ENCODE peak calls at places on chromosomes 16 and 17, in four cellular contexts. One of them, this sample, is unnamed.

GRCh38 chr17:48451489-48451888 is 21.5 kb upstream of the SKAP1 start:
- DNase-seq in LNCaP clone FGC: no peak
- DNase-seq in breast epithelium: no peak
- DNase-seq in MM.1S: peak; percentile 89
- DNase-seq in this sample: peak; percentile 38

GRCh38 chr16:24146523-24146922 is 109.6 kb upstream of the CACNG3 start:
- DNase-seq in breast epithelium: no peak
- DNase-seq in LNCaP clone FGC: no peak
- DNase-seq in MM.1S: no peak
- DNase-seq in this sample: no peak

GRCh38 chr16:85448557-85449194 is 164.4 kb upstream of the GSE1 start:
- DNase-seq in MM.1S: peak; percentile 74
- DNase-seq in LNCaP clone FGC: no peak
- DNase-seq in breast epithelium: peak; percentile 78
- DNase-seq in this sample: peak; percentile 29

GRCh38 chr17:59427425-59427921 is 96.0 kb downstream of the YPEL2 start:
- DNase-seq in MM.1S: no peak
- DNase-seq in breast epithelium: no peak
- DNase-seq in LNCaP clone FGC: no peak
- DNase-seq in this sample: peak; percentile 54

GRCh38 chr16:641326-642188 is at the start of gene MCRIP2:
- DNase-seq in LNCaP clone FGC: no peak
- DNase-seq in MM.1S: peak; percentile 91
- DNase-seq in breast epithelium: no peak
- DNase-seq in this sample: peak; percentile 90

GRCh38 chr17:66682293-66682692 is 152.6 kb upstream of the CACNG5 start:
- DNase-seq in MM.1S: no peak
- DNase-seq in breast epithelium: no peak
- DNase-seq in LNCaP clone FGC: no peak
- DNase-seq in this sample: no peak

GRCh38 chr17:66829883-66830282 is 5.0 kb upstream of the CACNG5 start:
- DNase-seq in MM.1S: no peak
- DNase-seq in LNCaP clone FGC: no peak
- DNase-seq in breast epithelium: no peak
- DNase-seq in this sample: no peak

GRCh38 chr16:27775254-27775653 is 225.3 kb downstream of the KATNIP start:
- DNase-seq in breast epithelium: no peak
- DNase-seq in MM.1S: no peak
- DNase-seq in LNCaP clone FGC: no peak
- DNase-seq in this sample: no peak

GRCh38 chr16:752008-752315 is 8.6 kb upstream of the MSLN start:
- DNase-seq in MM.1S: no peak
- DNase-seq in breast epithelium: no peak
- DNase-seq in LNCaP clone FGC: no peak
- DNase-seq in this sample: no peak

GRCh38 chr17:39677581-39678339 is 9.5 kb downstream of the PNMT start:
- DNase-seq in breast epithelium: no peak
- DNase-seq in LNCaP clone FGC: no peak
- DNase-seq in MM.1S: no peak
- DNase-seq in this sample: no peak

GRCh38 chr16:51327001-51327400 is 175.9 kb upstream of the SALL1 start:
- DNase-seq in breast epithelium: no peak
- DNase-seq in MM.1S: no peak
- DNase-seq in LNCaP clone FGC: no peak
- DNase-seq in this sample: no peak

GRCh38 chr17:35095741-35096140 is 23.9 kb downstream of the RAD51D start:
- DNase-seq in LNCaP clone FGC: no peak
- DNase-seq in breast epithelium: no peak
- DNase-seq in MM.1S: no peak
- DNase-seq in this sample: no peak

GRCh38 chr16:9826630-9827029 is 355.6 kb downstream of the GRIN2A start:
- DNase-seq in LNCaP clone FGC: no peak
- DNase-seq in breast epithelium: no peak
- DNase-seq in MM.1S: no peak
- DNase-seq in this sample: no peak

GRCh38 chr16:3158014-3158497 is 23.2 kb downstream of the ZNF213 start:
- DNase-seq in breast epithelium: no peak
- DNase-seq in MM.1S: no peak
- DNase-seq in LNCaP clone FGC: no peak
- DNase-seq in this sample: no peak

GRCh38 chr17:42315402-42316156 is 27.3 kb downstream of the STAT5A start:
- DNase-seq in breast epithelium: no peak
- DNase-seq in LNCaP clone FGC: no peak
- DNase-seq in MM.1S: no peak
- DNase-seq in this sample: peak; percentile 68

GRCh38 chr16:50673496-50674275 is 7.4 kb downstream of the SNX20 start:
- DNase-seq in MM.1S: no peak
- DNase-seq in breast epithelium: no peak
- DNase-seq in LNCaP clone FGC: no peak
- DNase-seq in this sample: no peak

GRCh38 chr17:40346061-40346767 is 18.3 kb downstream of the GJD3 start:
- DNase-seq in LNCaP clone FGC: no peak
- DNase-seq in MM.1S: no peak
- DNase-seq in breast epithelium: no peak
- DNase-seq in this sample: no peak

GRCh38 chr17:2259769-2260536 is 43.6 kb downstream of the SMG6 start:
- DNase-seq in LNCaP clone FGC: no peak
- DNase-seq in breast epithelium: no peak
- DNase-seq in MM.1S: peak; percentile 89
- DNase-seq in this sample: peak; percentile 95

GRCh38 chr17:2266045-2266864 is 37.3 kb downstream of the SMG6 start:
- DNase-seq in LNCaP clone FGC: no peak
- DNase-seq in breast epithelium: no peak
- DNase-seq in MM.1S: peak; percentile 92
- DNase-seq in this sample: peak; percentile 93

GRCh38 chr17:2263183-2263954 is 40.2 kb downstream of the SMG6 start:
- DNase-seq in MM.1S: no peak
- DNase-seq in breast epithelium: no peak
- DNase-seq in LNCaP clone FGC: no peak
- DNase-seq in this sample: no peak

GRCh38 chr17:2264023-2264860 is 39.3 kb downstream of the SMG6 start:
- DNase-seq in LNCaP clone FGC: no peak
- DNase-seq in breast epithelium: no peak
- DNase-seq in MM.1S: no peak
- DNase-seq in this sample: no peak

GRCh38 chr17:2262146-2262587 is 41.4 kb downstream of the SMG6 start:
- DNase-seq in MM.1S: no peak
- DNase-seq in LNCaP clone FGC: no peak
- DNase-seq in breast epithelium: no peak
- DNase-seq in this sample: no peak
- H3K4me3 ChIP-seq in MM.1S: no peak overlapping the region
- H3K4me3 ChIP-seq in LNCaP clone FGC: no peak overlapping the region
- H3K4me3 ChIP-seq in breast epithelium: no peak overlapping the region
- H3K4me3 ChIP-seq in this sample: no peak overlapping the region

GRCh38 chr16:67931712-67932461 is at the start of gene CTRL:
- DNase-seq in breast epithelium: no peak
- DNase-seq in LNCaP clone FGC: no peak
- DNase-seq in MM.1S: no peak
- DNase-seq in this sample: no peak
- TF ChIP-seq CTCF in breast epithelium: no peak
- TF ChIP-seq CTCF in LNCaP clone FGC: no peak
- TF ChIP-seq CTCF in MM.1S: no peak
- TF ChIP-seq CTCF in this sample: no peak

DNA sequence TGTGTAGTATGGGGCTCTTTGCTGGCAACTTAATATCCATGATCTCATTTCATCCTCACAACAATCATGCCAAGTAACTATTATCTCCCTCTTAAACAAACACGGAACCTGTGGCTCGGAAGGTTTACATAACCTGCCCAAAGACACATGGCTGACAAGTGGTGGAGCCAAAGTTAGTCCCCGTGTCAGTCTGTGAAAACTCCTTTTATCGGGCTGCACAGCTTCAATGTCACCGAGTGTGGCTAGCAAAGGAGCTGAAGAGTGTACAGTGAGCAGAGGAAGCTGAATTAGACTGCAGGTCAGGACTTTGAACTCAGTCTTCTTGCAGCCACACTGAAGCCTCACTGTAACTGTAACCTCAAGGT is 80.3 kb downstream of the PARN start:
- DNase-seq in LNCaP clone FGC: peak; percentile 94
- DNase-seq in breast epithelium: no peak
- DNase-seq in MM.1S: no peak
- DNase-seq in this sample: no peak
- H3K4me3 ChIP-seq in LNCaP clone FGC: no peak overlapping the region
- H3K4me3 ChIP-seq in breast epithelium: no peak overlapping the region
- H3K4me3 ChIP-seq in MM.1S: no peak overlapping the region
- H3K4me3 ChIP-seq in this sample: no peak overlapping the region

GRCh38 chr17:43753488-43754129 is 5.0 kb downstream of the SOST start:
- DNase-seq in breast epithelium: no peak
- DNase-seq in LNCaP clone FGC: no peak
- DNase-seq in MM.1S: no peak
- DNase-seq in this sample: peak; percentile 37
- TF ChIP-seq CTCF in breast epithelium: no peak
- TF ChIP-seq CTCF in LNCaP clone FGC: no peak
- TF ChIP-seq CTCF in MM.1S: no peak
- TF ChIP-seq CTCF in this sample: no peak

GRCh38 chr16:17347624-17348023 is 123.1 kb downstream of the XYLT1 start:
- DNase-seq in breast epithelium: no peak
- DNase-seq in LNCaP clone FGC: no peak
- DNase-seq in MM.1S: no peak
- DNase-seq in this sample: no peak
- H3K4me3 ChIP-seq in breast epithelium: no peak overlapping the region
- H3K4me3 ChIP-seq in LNCaP clone FGC: no peak overlapping the region
- H3K4me3 ChIP-seq in MM.1S: peak overlapping the region; percentile 12
- H3K4me3 ChIP-seq in this sample: no peak overlapping the region

GRCh38 chr16:30526823-30527634 is 663 bp upstream of the ZNF768 start:
- DNase-seq in breast epithelium: peak; percentile 98
- DNase-seq in MM.1S: peak; percentile 98
- DNase-seq in LNCaP clone FGC: peak; percentile 93
- DNase-seq in this sample: peak; percentile 98
- TF ChIP-seq CTCF in breast epithelium: peak; percentile 40
- TF ChIP-seq CTCF in MM.1S: peak; percentile 28
- TF ChIP-seq CTCF in LNCaP clone FGC: peak; percentile 17
- TF ChIP-seq CTCF in this sample: peak; percentile 35

GRCh38 chr17:80413771-80414507 is 1.0 kb upstream of the ENDOV start:
- DNase-seq in LNCaP clone FGC: no peak
- DNase-seq in MM.1S: no peak
- DNase-seq in breast epithelium: no peak
- DNase-seq in this sample: no peak

GRCh38 chr17:80409626-80410025 is 5.3 kb upstream of the ENDOV start:
- DNase-seq in MM.1S: no peak
- DNase-seq in LNCaP clone FGC: no peak
- DNase-seq in breast epithelium: no peak
- DNase-seq in this sample: no peak

GRCh38 chr17:80414508-80414802 is 512 bp upstream of the ENDOV start:
- DNase-seq in breast epithelium: no peak
- DNase-seq in MM.1S: peak; percentile 10
- DNase-seq in LNCaP clone FGC: no peak
- DNase-seq in this sample: no peak

DNA sequence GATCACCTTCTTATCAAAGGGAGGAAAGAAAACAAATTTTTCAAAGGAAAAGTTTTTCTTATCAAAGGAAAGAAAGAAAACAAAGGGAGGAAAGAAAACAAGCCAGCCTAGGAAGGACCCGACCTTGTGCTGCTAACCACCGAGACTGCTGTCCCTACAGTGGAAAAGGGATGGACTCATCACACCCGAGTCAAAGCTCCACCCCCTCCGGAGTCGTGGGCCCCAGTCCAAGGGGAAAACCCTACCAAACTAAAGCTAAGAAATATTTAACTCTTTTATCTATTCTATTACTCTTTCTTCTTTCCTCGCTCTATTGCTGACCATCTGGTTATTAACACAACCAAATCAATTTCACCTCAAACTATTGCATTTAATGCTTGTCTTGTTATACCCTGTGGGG is 6.1 kb upstream of the ENDOV start:
- DNase-seq in MM.1S: no peak
- DNase-seq in LNCaP clone FGC: no peak
- DNase-seq in breast epithelium: no peak
- DNase-seq in this sample: no peak
- H3K4me3 ChIP-seq in MM.1S: no peak overlapping the region
- H3K4me3 ChIP-seq in LNCaP clone FGC: no peak overlapping the region
- H3K4me3 ChIP-seq in breast epithelium: no peak overlapping the region
- H3K4me3 ChIP-seq in this sample: no peak overlapping the region

GRCh38 chr17:14882131-14882530 is 383.0 kb downstream of the PMP22 start:
- DNase-seq in MM.1S: no peak
- DNase-seq in breast epithelium: no peak
- DNase-seq in LNCaP clone FGC: no peak
- DNase-seq in this sample: no peak

DNA sequence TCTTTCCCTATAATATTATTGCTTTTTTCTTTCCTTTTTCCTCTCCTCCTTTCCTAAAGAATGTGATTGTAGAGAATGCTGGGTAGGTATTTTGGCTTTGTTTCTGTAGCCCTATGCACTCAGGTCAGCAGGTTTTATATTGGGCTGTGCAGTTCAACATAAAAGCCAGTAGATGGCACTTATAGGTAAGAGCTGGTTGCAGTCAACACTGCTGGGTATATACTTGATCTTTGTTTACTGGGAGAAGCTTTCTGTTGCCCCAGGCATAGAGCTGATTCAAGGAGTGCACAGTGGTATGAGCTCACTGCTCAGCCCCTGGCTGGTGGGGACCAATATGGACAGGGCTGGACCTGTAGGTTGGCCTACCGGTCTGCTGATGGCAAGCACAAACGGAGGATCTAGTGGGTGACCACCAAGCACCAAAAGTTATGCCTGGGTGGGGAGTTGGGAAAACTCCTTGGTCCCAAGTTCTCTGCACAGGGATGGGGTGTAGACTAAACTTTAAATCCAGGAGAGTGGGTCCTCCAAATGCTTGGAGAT is 378.9 kb downstream of the PMP22 start:
- DNase-seq in LNCaP clone FGC: peak; percentile 1
- DNase-seq in breast epithelium: no peak
- DNase-seq in MM.1S: peak; percentile 29
- DNase-seq in this sample: no peak
- TF ChIP-seq CTCF in LNCaP clone FGC: peak; percentile 42
- TF ChIP-seq CTCF in breast epithelium: no peak
- TF ChIP-seq CTCF in MM.1S: peak; percentile 34
- TF ChIP-seq CTCF in this sample: no peak